ENCODE peak calls at places on chromosomes 5 and 9, in four cellular contexts. F is CD4-positive, CD25-positive, alpha-beta regulatory T cell; Y is endodermal cell; N is CD8-positive, alpha-beta T cell. C is an unnamed sample.

GRCh38 chr5:123950701-123951100 is 438.7 kb downstream of the CSNK1G3 start:
- DNase-seq in F (no peak), Y (no peak), N (no peak), C (no peak)

GRCh38 chr5:39176740-39177628 is 42.4 kb downstream of the FYB1 start:
- DNase-seq in F (peak), N (no peak), Y (no peak), C (peak)

GRCh38 chr5:139461698-139462097 is 845 bp downstream of the ECSCR start:
- DNase-seq in F (no peak), N (no peak), Y (peak), C (no peak)

GRCh38 chr5:38994329-38994927 is 79.8 kb downstream of the RICTOR start:
- DNase-seq in N (peak), F (peak), Y (peak), C (peak)

GRCh38 chr9:78167356-78167755 is 68.5 kb upstream of the CEP78 start:
- DNase-seq in F (no peak), Y (no peak), N (no peak), C (peak)

GRCh38 chr5:79229357-79230174 is 6.4 kb upstream of the JMY start:
- DNase-seq in N (peak), Y (no peak), F (peak), C (peak)

GRCh38 chr5:18394154-18394804 is 760.0 kb downstream of the TAF11L14 start:
- DNase-seq in F (peak), Y (peak), N (peak), C (peak)

GRCh38 chr5:1038417-1039209 is 30.0 kb downstream of the NKD2 start:
- DNase-seq in N (no peak), F (no peak), Y (no peak), C (no peak)

GRCh38 chr9:80842976-80843506 is 846.3 kb downstream of the TLE1 start:
- DNase-seq in N (no peak), F (no peak), Y (no peak), C (no peak)

GRCh38 chr9:16039103-16039987 is 486.5 kb downstream of the CCDC171 start:
- DNase-seq in N (no peak), F (no peak), Y (peak), C (peak)

GRCh38 chr5:180599981-180600553 is 8.8 kb upstream of the SCGB3A1 start:
- DNase-seq in Y (no peak), F (no peak), N (no peak), C (no peak)

DNA sequence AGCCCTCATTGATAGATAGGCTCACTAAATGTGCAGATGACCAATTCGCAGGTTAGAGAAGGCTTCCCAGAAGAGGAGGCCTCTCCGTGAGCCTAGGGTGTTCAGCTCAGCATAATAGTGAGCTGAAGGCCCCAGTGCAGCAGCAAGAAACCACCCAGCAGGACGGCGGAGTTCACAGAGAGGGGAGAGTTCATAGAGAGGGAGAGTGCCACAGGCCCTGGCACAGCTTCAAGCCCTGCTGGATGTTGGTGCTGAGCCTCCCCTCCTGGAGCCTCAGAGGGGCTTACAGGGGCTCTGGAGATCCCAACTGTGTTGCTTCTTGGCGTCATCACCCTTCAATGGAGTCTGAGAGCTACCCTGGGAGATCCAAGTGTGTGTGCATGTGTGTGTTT is 2.1 kb downstream of the SLC22A5 start:
- DNase-seq in F (no peak), N (no peak), Y (no peak), C (peak)
- H3K27ac ChIP-seq in F (no peak), N (no peak), Y (no peak), C (peak)

DNA sequence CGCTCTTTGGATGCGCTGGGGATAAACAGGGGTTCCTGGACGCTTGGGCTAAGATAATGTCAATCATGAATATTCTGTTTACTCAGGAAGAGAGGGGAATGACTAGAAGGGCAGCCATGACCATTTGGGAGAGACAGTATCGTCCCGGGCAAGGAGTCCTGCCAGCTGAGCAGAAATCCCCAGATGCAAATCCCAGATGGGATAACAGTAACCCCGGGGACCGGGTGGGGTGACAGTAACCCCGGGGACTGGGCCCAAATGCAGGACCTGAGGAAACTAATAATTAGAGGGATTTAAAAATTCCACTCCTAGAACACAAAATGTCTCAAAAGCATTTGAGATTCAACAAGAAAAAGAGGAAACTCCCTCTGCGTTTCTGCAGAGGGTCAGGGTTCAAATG is 189.0 kb upstream of the PPP1R26 start:
- DNase-seq in Y (peak), N (no peak), F (no peak), C (no peak)
- H3K27ac ChIP-seq in Y (no peak), N (no peak), F (no peak), C (no peak)

DNA sequence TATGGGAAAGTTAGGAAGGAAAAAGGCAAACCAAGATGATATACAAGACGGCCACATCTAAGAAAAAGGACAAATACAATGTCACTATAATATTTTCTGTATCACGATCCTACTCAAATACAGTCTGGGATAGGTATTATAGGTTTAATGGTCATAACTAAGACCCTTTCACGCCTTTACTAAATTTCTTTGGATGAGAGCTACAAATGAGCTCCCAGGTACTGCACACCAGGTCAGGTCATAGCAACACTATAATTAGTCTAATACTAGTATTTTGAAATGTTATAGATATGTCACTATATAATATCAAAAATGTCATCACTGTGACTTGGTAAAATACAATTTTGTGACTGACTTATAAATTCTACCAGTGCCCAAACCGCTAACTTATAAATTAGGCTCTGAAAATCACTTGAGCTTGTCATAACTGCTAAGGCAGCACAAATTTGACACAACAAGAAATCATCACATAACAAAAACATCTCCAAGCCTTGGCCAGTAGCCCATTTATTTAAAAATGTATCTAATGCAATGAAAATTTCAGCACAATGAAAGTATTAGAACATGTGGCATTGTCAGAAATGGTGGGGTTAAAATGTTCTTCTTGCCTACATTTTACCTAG is 6.9 kb downstream of the SELENOP start:
- DNase-seq in N (no peak), F (no peak), Y (no peak), C (no peak)
- H3K27ac ChIP-seq in N (no peak), F (no peak), Y (no peak), C (no peak)

DNA sequence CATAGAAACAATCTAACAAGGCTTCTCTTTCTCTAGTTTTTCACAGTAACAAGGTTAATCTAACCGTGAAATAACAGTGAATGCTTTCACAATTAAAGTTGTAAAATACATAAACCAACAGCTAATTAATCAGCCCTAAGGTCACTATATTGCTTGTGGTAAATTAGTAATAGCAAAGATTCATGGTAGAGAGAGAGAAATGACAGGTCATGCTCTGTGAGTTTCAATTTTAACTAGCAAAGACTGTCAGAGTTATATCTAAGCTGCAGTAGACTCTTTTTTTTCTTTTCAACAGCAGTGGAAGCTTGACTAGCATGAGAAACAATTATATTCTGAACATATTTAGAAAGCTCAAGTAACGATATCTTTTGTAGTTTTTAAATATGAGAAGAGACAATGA is 1068.0 kb downstream of the MAT2B start:
- DNase-seq in F (no peak), Y (no peak), N (no peak), C (no peak)
- H3K27ac ChIP-seq in F (no peak), Y (no peak), N (no peak), C (no peak)